ENCODE peak calls at places on chromosomes 16 and 17, in five cellular contexts. H is AG10803, B is SK-N-SH, C is HFFc6, D is A549. V is an unnamed sample.

GRCh38 chr17:45826919-45827628 is 17.6 kb upstream of the SPPL2C start:
- DNase-seq in D (no peak), H (no peak), C (no peak), B (peak), V (no peak)

GRCh38 chr17:9228408-9229159 is 207.3 kb downstream of the NTN1 start:
- DNase-seq in C (peak), D (no peak), H (peak), B (no peak), V (no peak)

GRCh38 chr16:1673424-1674151 is 4.5 kb upstream of the JPT2 start:
- DNase-seq in B (no peak), D (no peak), H (no peak), C (no peak), V (no peak)

GRCh38 chr16:13866073-13866472 is 53.9 kb upstream of the ERCC4 start:
- DNase-seq in D (peak), C (peak), H (peak), B (peak), V (peak)

GRCh38 chr17:19958023-19958422 is 19.6 kb downstream of the AKAP10 start:
- DNase-seq in D (peak), B (peak), H (peak), C (peak), V (peak)

GRCh38 chr16:4866586-4866985 is 19.3 kb downstream of the UBN1 start:
- DNase-seq in C (no peak), D (no peak), H (no peak), B (no peak), V (no peak)

GRCh38 chr17:55872374-55872773 is 121.5 kb downstream of the PCTP start:
- DNase-seq in H (no peak), D (no peak), B (no peak), C (no peak), V (no peak)

GRCh38 chr16:86307518-86307903 is 202.8 kb upstream of the FOXF1 start:
- DNase-seq in H (peak), C (peak), B (no peak), D (no peak), V (no peak)

GRCh38 chr17:68906638-68907037 is 48.6 kb downstream of the ABCA8 start:
- DNase-seq in B (peak), C (no peak), H (no peak), D (no peak), V (no peak)

GRCh38 chr16:80710918-80711317 is 93.5 kb downstream of the CDYL2 start:
- DNase-seq in B (no peak), C (no peak), D (no peak), H (peak), V (no peak)

GRCh38 chr16:52912565-52913173 is 140.0 kb downstream of the CHD9NB start:
- DNase-seq in H (peak), D (peak), C (peak), B (peak), V (peak)

GRCh38 chr17:19717411-19717908 is 1.1 kb upstream of the SLC47A2 start:
- DNase-seq in B (peak), D (no peak), C (no peak), H (no peak), V (no peak)

GRCh38 chr17:79934653-79934970 is 95.4 kb upstream of the CBX4 start:
- DNase-seq in D (no peak), B (no peak), C (no peak), H (no peak), V (no peak)

GRCh38 chr16:23950898-23951297 is 115.1 kb downstream of the PRKCB start:
- DNase-seq in D (no peak), C (no peak), B (no peak), H (no peak), V (no peak)

GRCh38 chr16:83727018-83727417 is 80.8 kb upstream of the HSBP1 start:
- DNase-seq in B (no peak), H (peak), C (no peak), D (no peak), V (no peak)

GRCh38 chr17:6679241-6679640 is 27.7 kb downstream of the C17orf100 start:
- DNase-seq in C (no peak), H (no peak), D (no peak), B (no peak), V (no peak)

GRCh38 chr16:4262303-4262835 is 10.5 kb downstream of the TFAP4 start:
- DNase-seq in D (no peak), H (no peak), B (peak), C (no peak), V (no peak)

GRCh38 chr16:57578521-57579360 is 36.3 kb downstream of the ADGRG5 start:
- DNase-seq in B (no peak), H (no peak), D (no peak), C (no peak), V (no peak)

GRCh38 chr16:69890891-69891282 is 60.2 kb upstream of the CLEC18A start:
- DNase-seq in B (no peak), D (no peak), H (no peak), C (no peak), V (no peak)

GRCh38 chr17:65198653-65199382 is 61.6 kb downstream of the RGS9 start:
- DNase-seq in B (peak), C (peak), H (peak), D (peak), V (no peak)

GRCh38 chr16:69513180-69513966 is 52.4 kb upstream of the NFAT5 start:
- DNase-seq in B (no peak), H (peak), C (peak), D (no peak), V (no peak)

GRCh38 chr17:27539794-27540193 is 83.5 kb downstream of the KSR1 start:
- DNase-seq in B (no peak), C (no peak), D (no peak), H (no peak), V (no peak)

GRCh38 chr17:80036715-80037477 is 454 bp downstream of the CCDC40 start:
- DNase-seq in B (peak), C (peak), H (no peak), D (peak), V (no peak)

GRCh38 chr16:19419691-19420060 is 2.0 kb downstream of the TMC5 start:
- DNase-seq in H (no peak), C (no peak), B (no peak), D (peak), V (peak)

GRCh38 chr17:63550816-63551639 is 751 bp downstream of the DCAF7 start:
- DNase-seq in D (peak), H (peak), B (peak), C (peak), V (no peak)

GRCh38 chr16:82011199-82011641 is at the start of gene SDR42E1:
- DNase-seq in D (peak), B (no peak), C (no peak), H (no peak), V (peak)

GRCh38 chr16:89360760-89361435 is 129.5 kb downstream of the ANKRD11 start:
- DNase-seq in B (no peak), H (no peak), D (no peak), C (no peak), V (no peak)

GRCh38 chr16:29765167-29766032 is 12.7 kb upstream of the ZG16 start:
- DNase-seq in C (no peak), D (no peak), B (no peak), H (no peak), V (peak)

GRCh38 chr17:82216301-82217119 is 3.9 kb upstream of the CCDC57 start:
- DNase-seq in H (peak), C (peak), B (peak), D (no peak), V (peak)
- TF ChIP-seq CTCF in H (no peak), C (peak), B (no peak), D (no peak), V (no peak)

GRCh38 chr17:74449773-74450172 is 16.7 kb upstream of the CD300A start:
- DNase-seq in B (no peak), H (no peak), C (no peak), D (no peak), V (no peak)

GRCh38 chr17:74450925-74451403 is 15.5 kb upstream of the CD300A start:
- DNase-seq in H (no peak), C (no peak), D (no peak), B (no peak), V (no peak)

GRCh38 chr17:74449306-74449705 is 17.1 kb upstream of the CD300A start:
- DNase-seq in D (no peak), C (no peak), B (no peak), H (no peak), V (no peak)

GRCh38 chr17:74451557-74451956 is 14.9 kb upstream of the CD300A start:
- DNase-seq in B (no peak), C (no peak), H (no peak), D (no peak), V (no peak)

GRCh38 chr17:74450231-74450630 is 16.2 kb upstream of the CD300A start:
- DNase-seq in C (no peak), B (no peak), H (no peak), D (no peak), V (no peak)
- TF ChIP-seq CTCF in C (no peak), B (no peak), H (no peak), D (no peak), V (no peak)

GRCh38 chr17:76784926-76785325 is 47.0 kb downstream of the MFSD11 start:
- DNase-seq in B (no peak), D (no peak), C (no peak), H (no peak), V (no peak)

GRCh38 chr17:76783146-76783545 is 45.2 kb downstream of the MFSD11 start:
- DNase-seq in D (no peak), B (no peak), H (no peak), C (no peak), V (no peak)

GRCh38 chr17:76781056-76781982 is 43.4 kb downstream of the MFSD11 start:
- DNase-seq in B (no peak), C (no peak), D (no peak), H (no peak), V (no peak)
- TF ChIP-seq CTCF in B (no peak), C (peak), D (no peak), H (no peak), V (no peak)

GRCh38 chr16:66419527-66419926 is 7.6 kb upstream of the BEAN1 start:
- DNase-seq in C (no peak), D (no peak), H (no peak), B (no peak), V (no peak)
- TF ChIP-seq CTCF in C (peak), D (no peak), H (no peak), B (peak), V (peak)

GRCh38 chr16:25143898-25144297 is 32.4 kb downstream of the LCMT1 start:
- DNase-seq in D (peak), C (no peak), B (no peak), H (no peak), V (peak)
- TF ChIP-seq CTCF in D (peak), C (peak), B (peak), H (peak), V (peak)

DNA sequence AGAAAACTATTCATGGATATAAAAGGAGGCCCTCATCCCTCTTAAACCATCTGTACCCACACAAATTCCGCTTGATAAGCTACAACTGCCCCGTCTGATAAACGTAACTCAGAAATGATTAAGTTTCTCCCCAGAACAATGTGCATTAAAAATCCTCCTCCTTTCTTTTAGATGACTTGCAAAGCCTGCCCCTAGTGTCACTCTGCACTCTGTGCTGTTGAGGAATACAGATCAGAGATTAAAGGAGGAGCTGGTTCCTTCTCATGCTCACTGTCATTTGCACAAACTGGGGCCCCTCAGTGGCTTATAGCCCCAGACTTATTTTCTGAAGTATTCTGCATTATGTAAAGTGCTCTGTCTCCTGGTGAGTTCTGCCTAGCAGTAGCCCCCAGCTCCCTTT is 33.3 kb downstream of the CDRT15 start:
- DNase-seq in H (no peak), C (no peak), D (no peak), B (no peak), V (no peak)
- TF ChIP-seq CTCF in H (peak), C (peak), D (peak), B (no peak), V (no peak)

DNA sequence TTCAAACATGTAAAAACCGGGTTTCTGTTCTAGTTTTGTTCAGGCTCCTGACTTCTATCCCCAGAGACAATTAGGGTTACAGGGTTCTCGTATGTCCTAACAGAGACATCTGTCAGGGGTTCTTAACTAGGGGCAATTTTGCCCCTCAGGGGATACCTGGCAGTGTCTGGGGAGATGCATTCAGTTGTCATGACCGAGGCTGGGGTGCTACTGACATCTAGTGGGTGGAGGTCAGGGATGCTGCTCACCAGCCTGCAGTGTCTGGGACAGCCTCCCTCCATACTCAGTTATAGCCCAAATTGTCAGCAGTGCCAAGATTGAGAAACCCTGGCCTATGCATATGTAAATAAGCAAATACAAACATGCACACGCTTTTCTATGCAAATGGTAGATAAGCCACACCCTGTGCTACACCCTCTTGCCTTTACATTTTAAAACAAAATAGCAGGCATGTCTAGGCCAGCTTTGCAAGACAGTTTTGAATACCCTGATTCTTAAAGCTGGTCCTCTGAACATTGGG is 37.4 kb downstream of the CLEC16A start:
- DNase-seq in C (peak), H (no peak), D (peak), B (peak), V (peak)
- TF ChIP-seq CTCF in C (peak), H (peak), D (peak), B (peak), V (no peak)